ENCODE peak calls at places on chromosomes 6 and 20, in five cellular contexts. J is adrenal gland, N is Peyer's patch, E is cardiac muscle cell, R is body of pancreas. H is an unnamed sample. For H3K9me3, the result is how much of the 10 kb centered on the place peaks cover.

GRCh38 chr6:54737247-54737646 is 109.3 kb upstream of the FAM83B start:
- DNase-seq in J (no peak), N (no peak), E (no peak), R (no peak), H (no peak)

GRCh38 chr6:87945181-87945580 is 102.5 kb upstream of the SPACA1 start:
- DNase-seq in J (no peak), N (no peak), E (no peak), R (no peak), H (no peak)

GRCh38 chr20:23515250-23515939 is 24.5 kb downstream of the CST8 start:
- DNase-seq in J (no peak), N (no peak), E (no peak), R (no peak), H (no peak)

GRCh38 chr20:10714236-10714975 is 40.6 kb upstream of the JAG1 start:
- DNase-seq in J (no peak), N (no peak), E (no peak), R (no peak), H (no peak)

GRCh38 chr20:50121858-50122271 is 8.9 kb upstream of the UBE2V1 start:
- DNase-seq in J (no peak), N (no peak), E (peak), R (no peak), H (no peak)

GRCh38 chr20:20369353-20370086 is 1.6 kb downstream of the INSM1 start:
- DNase-seq in J (no peak), N (no peak), E (no peak), R (peak), H (peak)

GRCh38 chr6:28212510-28213212 is 12.4 kb upstream of the ZSCAN9 start:
- DNase-seq in J (peak), N (no peak), E (peak), R (peak), H (peak)

GRCh38 chr6:129030231-129030630 is 147.3 kb downstream of the LAMA2 start:
- DNase-seq in J (no peak), N (no peak), E (peak), R (no peak), H (no peak)

GRCh38 chr20:2365091-2365490 is 15.6 kb upstream of the TGM6 start:
- DNase-seq in J (no peak), N (no peak), E (no peak), R (no peak), H (no peak)

GRCh38 chr6:29723666-29724588 is 693 bp downstream of the HLA-F start:
- DNase-seq in J (no peak), N (peak), E (peak), R (peak), H (peak)

GRCh38 chr20:59253779-59254319 is 46.6 kb upstream of the EDN3 start:
- DNase-seq in J (no peak), N (peak), E (no peak), R (no peak), H (no peak)

GRCh38 chr20:36802326-36803223 is 29.0 kb upstream of the DSN1 start:
- DNase-seq in J (peak), N (no peak), E (peak), R (no peak), H (no peak)

GRCh38 chr6:170429457-170429856 is 122.9 kb downstream of the FAM120B start:
- DNase-seq in J (no peak), N (no peak), E (peak), R (no peak), H (no peak)

GRCh38 chr20:346640-347316 is at the start of gene NRSN2:
- DNase-seq in J (peak), N (peak), E (peak), R (peak), H (peak)

GRCh38 chr6:122202576-122203137 is 196.8 kb upstream of the HSF2 start:
- DNase-seq in J (no peak), N (no peak), E (no peak), R (no peak), H (no peak)

GRCh38 chr6:49072885-49073620 is 390.0 kb downstream of the MMUT start:
- DNase-seq in J (no peak), N (no peak), E (no peak), R (no peak), H (no peak)

GRCh38 chr6:137926207-137926731 is 59.2 kb downstream of the TNFAIP3 start:
- DNase-seq in J (no peak), N (no peak), E (peak), R (no peak), H (peak)

GRCh38 chr6:42405025-42405424 is 46.7 kb downstream of the TRERF1 start:
- DNase-seq in J (no peak), N (no peak), E (peak), R (no peak), H (no peak)

GRCh38 chr20:38268115-38268514 is 7.6 kb upstream of the KIAA1755 start:
- DNase-seq in J (no peak), N (no peak), E (no peak), R (no peak), H (no peak)

GRCh38 chr6:1382883-1383728 is 6.3 kb upstream of the FOXF2 start:
- DNase-seq in J (no peak), N (no peak), E (no peak), R (no peak), H (no peak)

GRCh38 chr6:7050911-7051779 is 56.6 kb upstream of the RREB1 start:
- DNase-seq in J (peak), N (no peak), E (peak), R (peak), H (peak)

GRCh38 chr20:37343212-37343993 is 2.5 kb upstream of the SRC start:
- DNase-seq in J (no peak), N (no peak), E (no peak), R (no peak), H (peak)

GRCh38 chr6:159217595-159218275 is 48.5 kb downstream of the FNDC1 start:
- DNase-seq in J (peak), N (peak), E (peak), R (peak), H (no peak)

GRCh38 chr20:36097331-36097730 is 57.2 kb upstream of the EPB41L1 start:
- DNase-seq in J (no peak), N (no peak), E (peak), R (no peak), H (no peak)

GRCh38 chr6:1870902-1871301 is 261.2 kb downstream of the FOXC1 start:
- DNase-seq in J (no peak), N (no peak), E (no peak), R (no peak), H (no peak)

GRCh38 chr6:138007014-138007472 is 100.2 kb downstream of the PERP start:
- DNase-seq in J (no peak), N (no peak), E (peak), R (no peak), H (no peak)

GRCh38 chr20:23293689-23294088 is 56.9 kb upstream of the NXT1 start:
- DNase-seq in J (peak), N (no peak), E (no peak), R (peak), H (no peak)

GRCh38 chr20:45037050-45037449 is 63.9 kb downstream of the KCNS1 start:
- DNase-seq in J (peak), N (no peak), E (peak), R (no peak), H (peak)

GRCh38 chr20:3706774-3707507 is 5.5 kb downstream of the SIGLEC1 start:
- DNase-seq in J (peak), N (no peak), E (no peak), R (no peak), H (no peak)

GRCh38 chr6:30752164-30752927 is 8.0 kb upstream of the IER3 start:
- DNase-seq in J (peak), N (peak), E (peak), R (peak), H (peak)

GRCh38 chr6:81067057-81067456 is 685.4 kb downstream of the TENT5A start:
- DNase-seq in J (no peak), N (no peak), E (no peak), R (no peak), H (no peak)

GRCh38 chr6:21073318-21073839 is 520.2 kb upstream of the SOX4 start:
- DNase-seq in J (no peak), N (no peak), E (no peak), R (no peak), H (no peak)
- H3K9me3 ChIP-seq in J (under half), N (under half), E (under half), R (under half), H (under half)

DNA sequence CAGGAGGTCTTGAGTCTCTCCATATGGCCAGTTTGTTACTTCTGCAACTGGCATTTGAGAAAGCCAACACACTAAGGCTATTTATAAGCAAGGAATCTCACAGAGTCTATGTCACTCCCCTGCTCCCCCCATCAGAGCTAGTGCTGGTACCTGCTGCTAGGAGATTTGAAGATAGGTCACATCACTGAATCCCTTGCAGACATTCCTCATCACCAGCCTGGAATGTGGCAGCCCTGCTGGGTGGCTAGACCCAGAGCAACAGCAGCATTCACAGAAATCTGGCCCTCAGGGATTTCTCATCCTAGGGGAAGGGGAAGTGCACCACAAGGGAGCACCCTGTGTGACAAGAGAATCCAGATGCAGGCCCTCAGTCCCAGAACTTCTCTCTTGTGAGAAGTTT is 672.1 kb downstream of the HACE1 start:
- DNase-seq in J (no peak), N (no peak), E (no peak), R (no peak), H (no peak)
- TF ChIP-seq CTCF in J (no peak), N (no peak), E (no peak), R (no peak), H (no peak)

GRCh38 chr6:113858605-113859348 is 1.6 kb downstream of the MARCKS start:
- DNase-seq in J (peak), N (peak), E (peak), R (peak), H (peak)

GRCh38 chr6:113860165-113860955 is 3.2 kb downstream of the MARCKS start:
- DNase-seq in J (peak), N (no peak), E (peak), R (peak), H (peak)

GRCh38 chr6:113858067-113858604 is 991 bp downstream of the MARCKS start:
- DNase-seq in J (no peak), N (peak), E (peak), R (peak), H (peak)

GRCh38 chr6:113859349-113860164 is 2.4 kb downstream of the MARCKS start:
- DNase-seq in J (no peak), N (no peak), E (peak), R (peak), H (peak)

DNA sequence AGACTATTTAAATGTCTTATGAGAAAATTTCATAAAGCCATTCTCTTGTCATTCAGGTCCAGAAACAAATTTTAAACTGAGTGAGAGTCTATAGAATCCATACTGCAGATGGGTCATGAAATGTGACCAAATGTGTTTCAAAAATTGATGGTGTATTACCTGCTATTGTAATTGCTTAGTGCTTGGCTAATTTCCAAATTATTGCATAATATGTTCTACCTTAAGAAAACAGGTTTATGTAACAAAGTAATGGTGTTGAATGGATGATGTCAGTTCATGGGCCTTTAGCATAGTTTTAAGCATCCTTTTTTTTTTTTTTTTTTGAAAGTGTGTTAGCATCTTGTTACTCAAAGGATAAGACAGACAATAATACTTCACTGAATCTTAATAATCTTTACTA is 5.0 kb downstream of the MARCKS start:
- DNase-seq in J (no peak), N (no peak), E (no peak), R (no peak), H (no peak)
- H3K4me3 ChIP-seq in J (no peak), N (no peak), E (peak), R (no peak), H (no peak)

GRCh38 chr6:71287926-71288227 is 734 bp upstream of the OGFRL1 start:
- DNase-seq in J (no peak), N (no peak), E (no peak), R (no peak), H (no peak)

GRCh38 chr6:71290611-71291010 is 2.0 kb downstream of the OGFRL1 start:
- DNase-seq in J (no peak), N (no peak), E (no peak), R (no peak), H (no peak)

GRCh38 chr6:71289039-71289801 is 609 bp downstream of the OGFRL1 start:
- DNase-seq in J (peak), N (peak), E (peak), R (peak), H (peak)

GRCh38 chr6:71288228-71289038 is at the start of gene OGFRL1:
- DNase-seq in J (peak), N (peak), E (peak), R (peak), H (peak)

GRCh38 chr6:71289802-71290175 is 1.2 kb downstream of the OGFRL1 start:
- DNase-seq in J (no peak), N (no peak), E (no peak), R (no peak), H (no peak)
- H3K9me3 ChIP-seq in J (under half), N (under half), E (under half), R (under half), H (under half)

GRCh38 chr6:99790679-99791078 is 184.0 kb downstream of the PRDM13 start:
- DNase-seq in J (no peak), N (no peak), E (no peak), R (no peak), H (no peak)
- TF ChIP-seq CTCF in J (no peak), N (no peak), E (no peak), R (no peak), H (no peak)

H was measured in mucosa of descending colon.